ENCODE peak calls at places on chromosomes 3 and 15, in four cellular contexts. E, R, V and O are unnamed samples.

GRCh38 chr3:10391391-10391790 is 70.5 kb upstream of the SEC13 start:
- DNase-seq in E (no peak), R (no peak), V (no peak), O (peak)

GRCh38 chr3:11764931-11765363 is 81.7 kb downstream of the TAMM41 start:
- DNase-seq in E (no peak), R (no peak), V (no peak), O (peak)

GRCh38 chr3:150135321-150135721 is 164.6 kb upstream of the PFN2 start:
- DNase-seq in E (no peak), R (no peak), V (no peak), O (no peak)

GRCh38 chr15:68211656-68212320 is 6.7 kb upstream of the CALML4 start:
- DNase-seq in E (peak), R (no peak), V (no peak), O (no peak)

GRCh38 chr3:82005266-82005665 is 243.8 kb upstream of the GBE1 start:
- DNase-seq in E (no peak), R (no peak), V (no peak), O (no peak)

GRCh38 chr3:58337190-58337589 is 4.5 kb downstream of the PXK start:
- DNase-seq in E (no peak), R (no peak), V (no peak), O (no peak)

GRCh38 chr3:58998476-58999117 is 51.2 kb downstream of the CFAP20DC start:
- DNase-seq in E (no peak), R (no peak), V (no peak), O (peak)

GRCh38 chr15:43165801-43166325 is 19.3 kb upstream of the CCNDBP1 start:
- DNase-seq in E (no peak), R (no peak), V (no peak), O (no peak)

GRCh38 chr3:52839892-52840545 is 5.2 kb upstream of the MUSTN1 start:
- DNase-seq in E (no peak), R (no peak), V (no peak), O (no peak)

GRCh38 chr15:64461577-64462162 is 1.3 kb downstream of the ZNF609 start:
- DNase-seq in E (peak), R (no peak), V (peak), O (peak)

GRCh38 chr3:186502942-186503712 is 41.1 kb downstream of the CRYGS start:
- DNase-seq in E (no peak), R (no peak), V (peak), O (no peak)

GRCh38 chr15:87777054-87777498 is 479.5 kb downstream of the NTRK3 start:
- DNase-seq in E (no peak), R (no peak), V (no peak), O (no peak)

GRCh38 chr3:127792664-127793292 is 29.5 kb downstream of the MGLL start:
- DNase-seq in E (no peak), R (no peak), V (no peak), O (no peak)

GRCh38 chr15:90956551-90957104 is 1.9 kb downstream of the RCCD1 start:
- DNase-seq in E (peak), R (peak), V (no peak), O (peak)

GRCh38 chr3:136023264-136023978 is 57.9 kb downstream of the PPP2R3A start:
- DNase-seq in E (no peak), R (no peak), V (no peak), O (no peak)